ENCODE peak calls at places on chromosome 22, in four cellular contexts. T is IMR-90, I is upper lobe of right lung, R is pancreas. Z is an unnamed sample. For H3K36me3, the result is how much of the 10 kb centered on the place peaks cover.

GRCh38 chr22:27825174-27825573 is 23.6 kb upstream of the MN1 start:
- DNase-seq in T (no peak), I (no peak), R (no peak), Z (no peak)

GRCh38 chr22:50169774-50170341 is 673 bp upstream of the PANX2 start:
- DNase-seq in T (no peak), I (no peak), R (peak), Z (no peak)

GRCh38 chr22:44172370-44173108 is 8.2 kb upstream of the PARVG start:
- DNase-seq in T (no peak), I (peak), R (no peak), Z (no peak)

GRCh38 chr22:37953437-37954179 is at the start of the genes C22orf23 and POLR2F:
- DNase-seq in T (peak), I (peak), R (peak), Z (peak)

GRCh38 chr22:29259253-29259899 is 8.4 kb downstream of the RHBDD3 start:
- DNase-seq in T (no peak), I (no peak), R (no peak), Z (no peak)

GRCh38 chr22:24437820-24438328 is 10.5 kb downstream of the ADORA2A start:
- DNase-seq in T (no peak), I (no peak), R (no peak), Z (no peak)

GRCh38 chr22:36411589-36412258 is 24.0 kb upstream of the MYH9 start:
- DNase-seq in T (no peak), I (no peak), R (peak), Z (no peak)

GRCh38 chr22:46501701-46502100 is 35.7 kb downstream of the CELSR1 start:
- DNase-seq in T (peak), I (no peak), R (no peak), Z (no peak)

GRCh38 chr22:35749808-35750207 is 32.1 kb downstream of the APOL5 start:
- DNase-seq in T (no peak), I (no peak), R (no peak), Z (no peak)

GRCh38 chr22:37454857-37455686 is 27.8 kb upstream of the ELFN2 start:
- DNase-seq in T (peak), I (peak), R (no peak), Z (no peak)

GRCh38 chr22:28930357-28931007 is 47.1 kb downstream of the ZNRF3 start:
- DNase-seq in T (peak), I (no peak), R (no peak), Z (no peak)

GRCh38 chr22:49298834-49299750 is 528.6 kb downstream of the BRD1 start:
- DNase-seq in T (no peak), I (peak), R (no peak), Z (no peak)

GRCh38 chr22:37533995-37534394 is 14.8 kb upstream of the CARD10 start:
- DNase-seq in T (peak), I (no peak), R (no peak), Z (no peak)

GRCh38 chr22:36540867-36541642 is 12.1 kb upstream of the EIF3D start:
- DNase-seq in T (no peak), I (no peak), R (no peak), Z (no peak)

GRCh38 chr22:23061471-23062280 is 8.6 kb upstream of the GNAZ start:
- DNase-seq in T (no peak), I (peak), R (peak), Z (no peak)

GRCh38 chr22:30267382-30268302 is 991 bp upstream of the OSM start:
- DNase-seq in T (no peak), I (no peak), R (no peak), Z (no peak)

GRCh38 chr22:23793326-23793725 is 6.6 kb downstream of the SMARCB1 start:
- DNase-seq in T (no peak), I (no peak), R (no peak), Z (no peak)

GRCh38 chr22:35301370-35301874 is 1.7 kb downstream of the TOM1 start:
- DNase-seq in T (peak), I (peak), R (no peak), Z (no peak)

GRCh38 chr22:21713428-21714058 is 22.1 kb downstream of the YPEL1 start:
- DNase-seq in T (no peak), I (no peak), R (no peak), Z (no peak)

GRCh38 chr22:36331306-36331911 is 56.4 kb downstream of the MYH9 start:
- DNase-seq in T (peak), I (peak), R (peak), Z (peak)

GRCh38 chr22:37222440-37222971 is 10.2 kb upstream of the SSTR3 start:
- DNase-seq in T (no peak), I (no peak), R (no peak), Z (no peak)

GRCh38 chr22:21030032-21030431 is 2.3 kb downstream of the SLC7A4 start:
- DNase-seq in T (no peak), I (no peak), R (no peak), Z (no peak)

GRCh38 chr22:44997060-44997459 is 12.7 kb downstream of the PHF21B start:
- DNase-seq in T (no peak), I (no peak), R (no peak), Z (no peak)

GRCh38 chr22:44133161-44133560 is 47.6 kb upstream of the PARVG start:
- DNase-seq in T (no peak), I (no peak), R (no peak), Z (no peak)

DNA sequence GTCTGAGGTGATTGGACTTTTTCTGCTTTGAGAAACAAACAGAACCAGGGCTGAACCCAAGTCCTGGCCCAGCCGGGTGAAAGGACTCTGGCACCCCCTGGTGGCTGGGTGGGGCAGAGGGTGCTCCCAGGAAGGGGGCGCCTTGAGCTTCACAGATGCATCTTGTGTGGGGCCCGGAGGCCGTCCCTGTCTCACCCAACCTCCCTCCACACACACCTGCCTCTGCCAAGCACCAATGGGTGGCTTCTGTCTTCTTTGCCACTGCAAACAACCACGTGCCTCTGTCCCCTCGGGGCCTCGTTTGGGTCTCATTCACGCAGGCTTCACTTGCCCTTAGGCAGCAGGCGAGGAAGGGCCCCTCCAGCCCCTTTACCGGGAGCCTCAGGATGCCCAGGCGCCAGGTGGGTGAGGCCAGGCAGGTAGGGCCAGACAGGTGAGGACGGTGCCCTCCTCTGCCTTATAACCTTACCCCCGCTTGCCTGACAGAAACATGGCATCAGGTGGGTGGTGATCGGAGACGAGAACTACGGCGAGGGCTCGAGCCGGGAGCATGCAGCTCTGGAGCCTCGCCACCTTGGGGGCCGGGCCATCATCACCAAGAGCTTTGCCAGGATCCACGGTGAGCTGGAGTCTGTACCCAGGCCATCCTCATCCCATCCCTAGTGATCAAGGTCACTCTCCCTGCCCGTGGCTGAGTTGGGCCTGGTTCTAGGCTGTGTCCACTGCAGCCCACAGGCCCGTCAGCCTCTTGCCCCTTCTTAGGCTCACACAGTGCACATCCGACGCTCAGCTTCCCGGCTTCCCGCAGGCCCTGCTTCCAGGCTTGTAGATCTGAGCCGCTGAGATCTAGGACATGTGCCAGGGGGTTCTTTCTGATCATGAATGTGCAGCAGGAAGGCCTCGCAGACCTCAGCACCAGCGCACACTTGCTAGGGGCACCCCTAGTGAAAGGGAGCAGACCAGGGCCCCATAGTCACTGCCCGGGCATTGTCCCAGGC is 17.2 kb downstream of the POLR3H start:
- DNase-seq in T (peak), I (no peak), R (peak), Z (no peak)
- H3K36me3 ChIP-seq in T (half or more), I (half or more), R (under half), Z (half or more)

GRCh38 chr22:39530136-39530535 is 2.4 kb downstream of the RPS19BP1 start:
- DNase-seq in T (no peak), I (no peak), R (no peak), Z (no peak)

GRCh38 chr22:39528681-39529486 is 3.7 kb downstream of the RPS19BP1 start:
- DNase-seq in T (peak), I (peak), R (peak), Z (no peak)

GRCh38 chr22:39532215-39533071 is at the start of gene RPS19BP1:
- DNase-seq in T (peak), I (peak), R (peak), Z (peak)

GRCh38 chr22:39529487-39529851 is 3.1 kb downstream of the RPS19BP1 start:
- DNase-seq in T (no peak), I (no peak), R (no peak), Z (no peak)

DNA sequence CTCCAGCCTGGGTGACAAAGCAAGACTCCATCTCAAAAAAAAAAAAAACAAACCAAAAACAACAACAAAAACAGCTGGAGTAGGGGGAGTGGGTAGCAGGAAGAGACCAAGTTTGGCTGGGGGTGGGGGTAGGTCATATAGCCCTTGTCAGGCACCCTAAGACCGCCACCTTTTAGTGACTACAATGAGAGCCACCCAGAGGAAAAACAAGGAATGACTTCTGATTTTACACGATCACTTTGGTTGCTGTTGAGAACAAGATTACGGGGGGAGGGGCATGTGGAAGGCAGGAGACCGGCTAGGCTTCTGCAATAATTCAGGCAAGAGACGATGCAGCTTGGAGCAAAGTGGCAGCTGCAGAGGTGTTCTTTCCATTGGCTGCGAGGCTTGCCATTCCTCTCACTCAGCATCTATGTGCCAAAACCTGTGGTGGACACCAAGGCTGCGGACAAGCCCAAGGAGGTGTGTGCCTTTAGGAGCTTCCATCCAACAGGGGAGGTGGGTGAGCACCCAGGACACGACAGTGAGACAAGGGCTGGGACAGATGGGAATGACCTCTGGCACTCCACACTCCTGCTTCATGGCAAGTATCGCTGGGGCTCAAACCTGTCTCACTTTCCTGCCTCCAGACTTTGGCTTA is 1.7 kb downstream of the RPS19BP1 start:
- DNase-seq in T (peak), I (no peak), R (no peak), Z (no peak)
- H3K4me3 ChIP-seq in T (no peak), I (peak), R (no peak), Z (no peak)

GRCh38 chr22:42881298-42881697 is 24.2 kb upstream of the ARFGAP3 start:
- DNase-seq in T (no peak), I (no peak), R (peak), Z (no peak)

GRCh38 chr22:42881982-42882656 is 25.0 kb upstream of the ARFGAP3 start:
- DNase-seq in T (no peak), I (no peak), R (peak), Z (no peak)

GRCh38 chr22:42884616-42885375 is 27.7 kb upstream of the ARFGAP3 start:
- DNase-seq in T (no peak), I (no peak), R (peak), Z (no peak)

GRCh38 chr22:42883970-42884369 is 26.9 kb upstream of the ARFGAP3 start:
- DNase-seq in T (no peak), I (no peak), R (peak), Z (no peak)

GRCh38 chr22:42883121-42883520 is 26.0 kb upstream of the ARFGAP3 start:
- DNase-seq in T (no peak), I (no peak), R (no peak), Z (no peak)
- H3K36me3 ChIP-seq in T (half or more), I (half or more), R (under half), Z (under half)

GRCh38 chr22:41948142-41948541 is 1.2 kb upstream of the CENPM start:
- DNase-seq in T (no peak), I (no peak), R (no peak), Z (no peak)
- H3K4me3 ChIP-seq in T (no peak), I (no peak), R (no peak), Z (no peak)

DNA sequence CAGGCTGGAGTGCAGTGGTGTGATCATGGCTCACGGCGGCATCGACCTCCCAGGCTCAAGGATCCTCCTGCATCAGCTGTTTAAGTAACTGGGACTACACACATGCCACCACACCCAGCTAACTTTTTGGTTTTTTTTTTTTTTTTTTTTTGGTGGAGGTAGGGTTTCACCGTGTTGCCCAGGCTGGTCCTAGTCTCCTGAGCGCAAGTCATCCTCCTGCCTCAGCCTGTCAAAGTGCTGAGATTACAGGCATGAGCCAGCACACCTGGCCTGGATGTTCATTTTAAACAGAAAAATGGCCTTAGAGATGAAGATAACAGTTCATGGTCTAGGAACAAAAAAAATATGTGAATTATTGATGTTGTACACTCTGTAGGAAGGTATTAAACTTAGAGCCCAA is 13.6 kb upstream of the SLC25A18 start:
- DNase-seq in T (no peak), I (no peak), R (no peak), Z (no peak)
- H3K36me3 ChIP-seq in T (under half), I (under half), R (under half), Z (under half)